ENCODE peak calls at places on chromosomes 6 and 20, in four cellular contexts. Y, M, B and S are unnamed samples.
A peak's percentile ranks its signal among the peaks of the same experiment; 100 is the strongest.

GRCh38 chr20:19909696-19910095 is 107.5 kb upstream of the NAA20 start:
- DNase-seq in Y (no peak), M (no peak), B (no peak), S (no peak)

GRCh38 chr6:134114489-134114888 is 62.1 kb upstream of the SLC2A12 start:
- DNase-seq in Y (no peak), M (no peak), B (no peak), S (no peak)

GRCh38 chr6:56932891-56933473 is 21.9 kb upstream of the BEND6 start:
- DNase-seq in Y (no peak), M (no peak), B (no peak), S (no peak)

GRCh38 chr6:121413831-121414368 is 21.5 kb upstream of the GJA1 start:
- DNase-seq in Y (no peak), M (no peak), B (no peak), S (no peak)

GRCh38 chr6:14857501-14857900 is 388.4 kb upstream of the JARID2 start:
- DNase-seq in Y (no peak), M (no peak), B (no peak), S (no peak)

GRCh38 chr6:79373880-79374279 is 139.4 kb upstream of the HMGN3 start:
- DNase-seq in Y (no peak), M (no peak), B (no peak), S (no peak)

GRCh38 chr6:12265795-12266194 is 24.4 kb upstream of the EDN1 start:
- DNase-seq in Y (peak; percentile 71), M (no peak), B (no peak), S (no peak)

GRCh38 chr6:37283268-37283667 is 25.3 kb upstream of the TMEM217 start:
- DNase-seq in Y (peak; percentile 20), M (no peak), B (no peak), S (no peak)

GRCh38 chr6:155314773-155315515 is 660 bp upstream of the TFB1M start:
- DNase-seq in Y (peak; percentile 79), M (no peak), B (no peak), S (no peak)

GRCh38 chr20:55882922-55883321 is 122.4 kb downstream of the CBLN4 start:
- DNase-seq in Y (no peak), M (peak; percentile 22), B (no peak), S (no peak)

GRCh38 chr6:15330174-15330934 is 84.5 kb downstream of the JARID2 start:
- DNase-seq in Y (peak; percentile 42), M (no peak), B (no peak), S (no peak)

GRCh38 chr6:35302604-35303218 is 5.1 kb downstream of the DEF6 start:
- DNase-seq in Y (peak; percentile 9), M (peak; percentile 81), B (no peak), S (peak; percentile 80)

GRCh38 chr20:47024461-47024937 is 129.9 kb downstream of the EYA2 start:
- DNase-seq in Y (peak; percentile 77), M (no peak), B (no peak), S (no peak)

GRCh38 chr6:153231048-153231635 is 100.1 kb upstream of the RGS17 start:
- DNase-seq in Y (peak; percentile 12), M (peak; percentile 63), B (peak; percentile 58), S (peak; percentile 76)

GRCh38 chr6:156658186-156658585 is 119.0 kb upstream of the ARID1B start:
- DNase-seq in Y (peak; percentile 80), M (no peak), B (no peak), S (no peak)

GRCh38 chr6:134956032-134956431 is 6.1 kb upstream of the ALDH8A1 start:
- DNase-seq in Y (peak; percentile 19), M (no peak), B (no peak), S (no peak)

GRCh38 chr6:25971187-25971811 is 8.7 kb downstream of the TRIM38 start:
- DNase-seq in Y (peak; percentile 92), M (peak; percentile 86), B (no peak), S (no peak)

GRCh38 chr6:89874438-89874837 is 19.8 kb upstream of the GJA10 start:
- DNase-seq in Y (no peak), M (no peak), B (no peak), S (no peak)

GRCh38 chr20:25452333-25452732 is 44.9 kb downstream of the GINS1 start:
- DNase-seq in Y (no peak), M (no peak), B (no peak), S (no peak)

GRCh38 chr6:107867302-107867615 is 43.1 kb upstream of the SCML4 start:
- DNase-seq in Y (no peak), M (no peak), B (no peak), S (peak; percentile 56)

GRCh38 chr20:15220009-15220656 is 882.7 kb upstream of the FLRT3 start:
- DNase-seq in Y (no peak), M (no peak), B (no peak), S (no peak)

GRCh38 chr6:106087548-106088325 is 1.6 kb downstream of the PRDM1 start:
- DNase-seq in Y (peak; percentile 87), M (peak; percentile 52), B (no peak), S (no peak)

GRCh38 chr6:56890683-56891429 is 64.1 kb upstream of the BEND6 start:
- DNase-seq in Y (peak; percentile 97), M (peak; percentile 48), B (no peak), S (no peak)

GRCh38 chr6:34532230-34532629 is 23.9 kb downstream of the SPDEF start:
- DNase-seq in Y (no peak), M (no peak), B (no peak), S (no peak)

GRCh38 chr6:44626608-44627007 is 239.1 kb downstream of the CDC5L start:
- DNase-seq in Y (no peak), M (no peak), B (no peak), S (no peak)

GRCh38 chr20:45853484-45853883 is 3.7 kb downstream of the ACOT8 start:
- DNase-seq in Y (no peak), M (no peak), B (no peak), S (peak; percentile 57)

GRCh38 chr6:88865275-88865674 is 98.1 kb downstream of the RNGTT start:
- DNase-seq in Y (no peak), M (no peak), B (no peak), S (no peak)

GRCh38 chr20:37524221-37524700 is 3.2 kb downstream of the NNAT start:
- DNase-seq in Y (no peak), M (no peak), B (no peak), S (no peak)

GRCh38 chr20:54084193-54084592 is 13.8 kb upstream of the BCAS1 start:
- DNase-seq in Y (no peak), M (no peak), B (no peak), S (no peak)

GRCh38 chr6:84739866-84740208 is 24.6 kb downstream of the TBX18 start:
- DNase-seq in Y (no peak), M (no peak), B (no peak), S (no peak)

GRCh38 chr6:77425676-77426075 is 37.6 kb downstream of the HTR1B start:
- DNase-seq in Y (peak; percentile 50), M (no peak), B (no peak), S (no peak)

GRCh38 chr6:111872521-111873177 is 603 bp downstream of the FYN start:
- DNase-seq in Y (peak; percentile 30), M (peak; percentile 25), B (no peak), S (peak; percentile 49)

GRCh38 chr20:15807271-15807670 is 766.0 kb downstream of the KIF16B start:
- DNase-seq in Y (no peak), M (no peak), B (no peak), S (no peak)

DNA sequence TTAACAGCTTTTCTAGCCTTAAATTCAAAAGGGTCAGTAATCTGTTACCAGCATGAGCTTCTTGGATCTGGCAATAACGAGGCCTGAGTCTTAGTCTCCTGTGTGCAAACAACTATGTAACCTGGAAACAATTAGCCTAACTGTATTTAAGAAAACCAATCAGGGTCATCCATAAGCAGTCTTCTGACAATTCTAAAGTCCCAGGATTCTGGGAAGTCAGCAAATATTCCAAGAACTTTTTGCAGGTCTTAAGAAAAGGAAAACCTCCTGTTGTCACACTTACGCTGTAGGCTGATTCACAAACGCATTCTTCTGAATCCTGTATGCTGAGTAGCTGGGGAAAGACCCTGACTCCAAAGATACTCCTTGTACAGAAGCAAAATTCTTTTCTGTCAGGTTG is 90.4 kb downstream of the COL12A1 start:
- DNase-seq in Y (peak; percentile 52), M (peak; percentile 55), B (no peak), S (no peak)
- H3K56ac ChIP-seq in Y (no peak overlapping the region), M (no peak overlapping the region), B (no peak overlapping the region), S (no peak overlapping the region)

GRCh38 chr20:59940129-59940955 is at the start of the genes FAM217B and PPP1R3D:
- DNase-seq in Y (peak; percentile 96), M (peak; percentile 96), B (peak; percentile 90), S (peak; percentile 97)
- H3K56ac ChIP-seq in Y (peak within 1 kb of the TSS; percentile 94), M (peak within 1 kb of the TSS; percentile 97), B (peak within 1 kb of the TSS; percentile 73), S (no peak within 1 kb of the TSS)

GRCh38 chr20:57211949-57212889 is 54.2 kb downstream of the BMP7 start:
- DNase-seq in Y (peak; percentile 84), M (peak; percentile 87), B (peak; percentile 34), S (peak; percentile 75)
- H3K56ac ChIP-seq in Y (no peak overlapping the region), M (no peak overlapping the region), B (no peak overlapping the region), S (no peak overlapping the region)

DNA sequence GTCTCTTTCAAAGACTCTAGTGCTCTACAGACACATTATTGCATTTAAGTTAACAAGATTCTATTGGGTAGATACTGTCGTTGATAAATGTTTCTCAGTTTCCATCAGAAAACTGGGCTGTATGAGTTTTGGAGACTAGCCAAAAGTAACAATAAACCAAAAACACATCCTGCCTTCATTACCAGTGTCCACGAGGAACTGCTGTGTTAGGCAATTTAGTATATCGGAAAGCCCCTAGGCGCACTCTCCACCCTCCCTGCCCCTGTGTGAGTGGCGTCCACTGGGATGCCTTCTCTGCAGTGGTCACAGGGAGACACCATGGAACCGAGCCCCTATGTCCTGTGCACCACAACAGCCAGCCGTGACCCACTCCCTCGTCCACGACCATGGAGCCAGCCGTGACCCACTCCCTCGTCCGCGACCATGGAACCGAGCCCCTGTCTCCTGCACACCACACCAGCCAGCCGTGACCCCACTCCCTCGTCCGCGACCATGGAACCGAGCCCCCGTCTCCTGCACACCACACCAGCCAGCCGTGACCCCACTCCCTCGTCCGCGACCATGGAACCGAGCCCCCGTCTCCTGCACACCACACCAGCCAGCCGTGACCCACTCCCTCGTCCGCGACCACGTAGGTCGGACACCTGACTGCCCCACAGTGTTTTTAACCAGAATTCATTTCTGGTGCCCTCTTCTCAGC is 35.3 kb downstream of the DLL1 start:
- DNase-seq in Y (no peak), M (no peak), B (no peak), S (no peak)
- H3K56ac ChIP-seq in Y (no peak overlapping the region), M (no peak overlapping the region), B (no peak overlapping the region), S (no peak overlapping the region)

GRCh38 chr6:28003661-28004060 is 46.6 kb downstream of the OR2B6 start:
- DNase-seq in Y (no peak), M (peak; percentile 14), B (no peak), S (no peak)
- H3K56ac ChIP-seq in Y (no peak overlapping the region), M (no peak overlapping the region), B (no peak overlapping the region), S (no peak overlapping the region)

DNA sequence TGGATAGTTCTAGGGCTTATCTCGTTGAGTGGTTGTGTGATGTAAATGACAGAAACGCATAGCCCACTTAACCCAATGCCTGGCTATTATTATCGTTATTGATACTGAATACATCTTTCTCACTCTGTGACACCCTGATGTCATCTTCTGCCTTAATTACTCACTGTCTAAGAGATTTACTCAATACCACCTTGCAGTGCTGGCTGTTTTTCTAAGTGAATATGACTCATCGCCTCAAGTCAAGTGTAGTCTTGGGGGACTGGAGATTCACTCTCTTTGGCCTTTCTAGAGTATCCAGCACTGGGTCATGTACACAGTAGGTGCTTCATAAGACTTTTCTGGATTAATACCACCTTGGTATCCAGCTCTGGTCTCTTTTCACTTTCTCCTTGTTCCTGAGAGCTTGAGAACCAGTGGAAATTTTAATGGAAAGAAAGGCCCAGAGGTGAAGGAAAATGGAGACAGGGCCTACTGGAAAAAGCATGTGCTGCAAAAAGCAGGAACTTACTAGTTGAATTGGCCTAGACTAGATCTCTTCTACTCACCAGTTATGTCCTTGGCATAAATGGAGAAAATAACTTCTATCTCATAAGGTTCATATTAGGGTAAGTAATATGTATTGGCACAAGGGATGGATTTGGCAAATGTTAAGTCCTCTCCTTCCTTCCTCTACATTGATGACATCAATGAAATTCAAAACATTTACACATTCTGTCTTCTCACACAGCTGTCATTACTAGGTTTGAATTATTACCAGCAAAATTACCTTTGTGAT is 73.9 kb downstream of the NDUFAF5 start:
- DNase-seq in Y (no peak), M (no peak), B (no peak), S (no peak)
- H3K56ac ChIP-seq in Y (no peak overlapping the region), M (no peak overlapping the region), B (no peak overlapping the region), S (no peak overlapping the region)